ENCODE peak calls at places on chromosomes 13 and 19, in four cellular contexts. Q is pancreas, Z is IMR-90, H is upper lobe of right lung. C is an unnamed sample.

GRCh38 chr19:1068111-1069001 is 1.4 kb downstream of the ARHGAP45 start:
- DNase-seq in Q (no peak), Z (no peak), H (no peak), C (no peak)

GRCh38 chr19:15288146-15288963 is 44.0 kb downstream of the BRD4 start:
- DNase-seq in Q (no peak), Z (peak; percentile 24), H (no peak), C (no peak)

GRCh38 chr19:19451429-19452240 is 46.2 kb downstream of the GATAD2A start:
- DNase-seq in Q (no peak), Z (no peak), H (no peak), C (no peak)

GRCh38 chr13:95067303-95067702 is 233.9 kb downstream of the ABCC4 start:
- DNase-seq in Q (no peak), Z (peak; percentile 46), H (no peak), C (no peak)

GRCh38 chr13:30898721-30899188 is 7.3 kb upstream of the MEDAG start:
- DNase-seq in Q (no peak), Z (peak; percentile 98), H (no peak), C (no peak)

GRCh38 chr19:3423183-3423829 is 56.9 kb downstream of the NFIC start:
- DNase-seq in Q (no peak), Z (peak; percentile 28), H (no peak), C (no peak)

GRCh38 chr13:26880741-26881140 is 120.2 kb upstream of the GPR12 start:
- DNase-seq in Q (no peak), Z (peak; percentile 2), H (no peak), C (no peak)

GRCh38 chr19:29866011-29866410 is 54.2 kb downstream of the CCNE1 start:
- DNase-seq in Q (peak; percentile 18), Z (no peak), H (peak; percentile 17), C (no peak)

DNA sequence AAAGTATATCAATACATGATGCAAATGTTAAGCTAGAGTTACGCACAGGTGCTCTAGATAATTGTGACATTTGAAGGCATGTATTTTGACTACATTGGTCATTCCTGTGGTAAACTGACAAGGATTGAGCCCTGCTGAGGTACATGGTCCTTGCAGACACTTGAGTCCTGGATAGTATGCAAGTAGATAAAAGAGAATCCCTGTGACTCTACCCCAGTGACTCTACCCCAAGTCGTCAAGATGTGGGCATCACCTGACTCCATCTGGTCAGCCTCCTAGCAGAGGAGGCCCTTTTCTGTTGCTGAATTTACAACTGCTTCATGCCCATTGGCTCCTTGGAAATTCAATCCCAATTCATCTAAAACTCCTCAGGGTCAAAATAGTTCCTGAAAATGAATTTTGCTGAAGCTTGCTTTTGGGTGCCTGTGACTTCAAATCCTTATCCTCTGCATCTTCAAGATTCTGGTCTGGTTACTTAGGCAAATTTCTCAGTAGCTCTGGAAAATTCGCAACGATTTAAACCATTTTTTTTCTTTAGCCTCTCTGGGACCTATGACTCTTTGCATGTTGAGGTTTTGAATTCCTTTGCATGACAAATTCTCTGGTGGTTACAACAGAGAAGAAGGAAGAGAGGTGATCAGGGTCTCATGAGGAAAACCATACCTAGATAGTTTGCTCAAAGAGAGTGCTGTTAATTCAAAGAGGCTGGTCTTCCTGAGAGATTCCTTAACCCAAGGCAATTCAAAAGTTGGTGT is 422.1 kb downstream of the FGF9 start:
- DNase-seq in Q (no peak), Z (peak; percentile 83), H (no peak), C (no peak)
- H3K27me3 ChIP-seq in Q (no peaks in the 10 kb centered on the region), Z (peaks cover 2% of the 10 kb centered on the region), H (no peaks in the 10 kb centered on the region), C (no peaks in the 10 kb centered on the region)

GRCh38 chr19:28606269-28607032 is 606.5 kb downstream of the UQCRFS1 start:
- DNase-seq in Q (no peak), Z (no peak), H (no peak), C (no peak)
- H3K27ac ChIP-seq in Q (no peak overlapping the region), Z (no peak overlapping the region), H (no peak overlapping the region), C (no peak overlapping the region)

DNA sequence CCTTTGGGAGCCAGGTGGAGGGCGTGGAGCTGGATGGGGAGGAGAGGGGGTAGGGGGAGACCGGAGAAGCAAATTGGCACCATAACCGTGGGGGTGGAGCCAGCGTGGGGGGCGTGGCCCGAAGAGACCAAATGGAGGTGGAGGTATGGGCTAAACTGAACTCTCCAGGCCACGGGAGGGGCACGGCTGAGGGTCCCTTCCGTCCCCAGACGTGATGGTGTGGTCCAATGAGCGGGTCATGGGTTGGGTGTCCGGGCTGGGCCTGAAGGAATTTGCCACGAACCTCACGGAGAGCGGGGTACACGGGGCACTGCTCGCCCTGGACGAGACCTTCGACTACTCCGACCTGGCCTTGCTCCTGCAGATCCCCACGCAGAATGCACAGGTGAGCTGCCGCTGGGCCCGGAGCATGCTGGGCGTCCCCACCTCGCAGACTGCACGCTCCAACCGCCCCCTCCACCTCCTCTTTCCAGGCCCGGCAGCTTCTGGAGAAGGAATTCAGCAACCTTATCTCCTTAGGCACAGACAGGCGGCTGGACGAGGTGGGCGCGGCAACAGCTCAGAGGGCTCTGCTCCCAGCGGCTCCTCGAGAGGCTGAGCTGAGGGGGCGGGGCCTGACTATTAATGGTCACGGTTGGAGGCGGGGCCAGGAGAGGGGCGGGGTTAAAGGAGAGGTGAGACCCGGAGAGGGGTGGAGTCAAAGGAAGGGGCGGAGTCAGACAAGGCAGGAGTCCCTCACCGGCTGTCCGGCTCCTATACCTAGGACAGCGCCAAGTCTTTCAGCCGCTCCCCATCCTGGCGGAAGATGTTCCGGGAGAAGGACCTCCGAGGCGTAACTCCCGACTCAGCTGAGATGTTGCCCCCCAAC is 6.2 kb downstream of the HRC start:
- DNase-seq in Q (peak; percentile 99), Z (peak; percentile 86), H (peak; percentile 98), C (peak; percentile 99)
- H3K27me3 ChIP-seq in Q (no peaks in the 10 kb centered on the region), Z (no peaks in the 10 kb centered on the region), H (no peaks in the 10 kb centered on the region), C (no peaks in the 10 kb centered on the region)

GRCh38 chr13:46799139-46799538 is 2.2 kb upstream of the ESD start:
- DNase-seq in Q (no peak), Z (no peak), H (no peak), C (no peak)

GRCh38 chr13:46801831-46802230 is 4.9 kb upstream of the ESD start:
- DNase-seq in Q (no peak), Z (peak; percentile 13), H (no peak), C (no peak)

GRCh38 chr13:46803586-46803985 is 6.6 kb upstream of the ESD start:
- DNase-seq in Q (no peak), Z (peak; percentile 49), H (no peak), C (no peak)

DNA sequence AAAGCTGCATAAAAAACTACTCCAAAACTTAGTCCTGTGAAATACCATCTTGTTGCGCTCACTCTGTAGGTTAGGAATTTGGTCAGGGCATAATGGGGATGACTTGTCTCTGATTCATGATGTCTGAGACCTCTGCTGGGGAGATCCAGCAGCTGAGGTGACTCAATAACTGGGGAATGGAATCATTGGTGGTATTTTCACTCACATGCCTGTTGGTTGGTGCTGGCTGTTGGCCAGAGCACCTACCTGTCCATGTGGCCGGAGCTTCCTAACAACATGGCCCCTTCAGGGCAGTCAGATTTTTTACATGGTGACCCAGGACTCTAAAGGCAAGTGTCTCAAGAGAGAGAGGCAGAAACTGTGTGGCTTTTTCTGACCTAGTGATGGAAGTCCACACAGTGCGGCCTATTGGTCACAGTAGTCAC is 7.4 kb upstream of the ESD start:
- DNase-seq in Q (no peak), Z (peak; percentile 98), H (no peak), C (no peak)
- H3K27ac ChIP-seq in Q (no peak overlapping the region), Z (peak overlapping the region; percentile 54), H (no peak overlapping the region), C (no peak overlapping the region)

GRCh38 chr19:47470447-47471195 is 1.1 kb downstream of the SLC8A2 start:
- DNase-seq in Q (no peak), Z (no peak), H (no peak), C (no peak)
- H3K27me3 ChIP-seq in Q (no peaks in the 10 kb centered on the region), Z (peaks cover 53% of the 10 kb centered on the region), H (peaks cover 50% of the 10 kb centered on the region), C (no peaks in the 10 kb centered on the region)